ENCODE peak calls at places on chromosomes 2 and 18, in ten cellular contexts. Q is GM23248; R is WERI-Rb-1; J is astrocyte of the spinal cord; W is Calu3; V is activated CD4-positive, alpha-beta T cell treated with anti-CD3 and anti-CD28 coated beads for 24 hours; H is mammary epithelial cell; I is A172; Z is GM23338; K is caudate nucleus. F is an unnamed sample.

GRCh38 chr18:10524507-10525425 is 1.1 kb upstream of the NAPG start:
- DNase-seq in Q (peak), R (no peak), J (peak), W (no peak), V (no peak), H (peak), I (no peak), Z (no peak), K (no peak), F (no peak)

GRCh38 chr2:96923810-96924774 is 54.2 kb upstream of the SEMA4C start:
- DNase-seq in Q (no peak), R (no peak), J (no peak), W (no peak), V (no peak), H (no peak), I (no peak), Z (no peak), K (no peak), F (peak)

GRCh38 chr18:33826151-33826550 is 248.1 kb downstream of the ASXL3 start:
- DNase-seq in Q (no peak), R (no peak), J (no peak), W (no peak), V (no peak), H (no peak), I (no peak), Z (no peak), K (no peak), F (no peak)

GRCh38 chr2:96091141-96091710 is 25.1 kb downstream of the ADRA2B start:
- DNase-seq in Q (no peak), R (no peak), J (no peak), W (peak), V (no peak), H (no peak), I (no peak), Z (no peak), K (no peak), F (no peak)

GRCh38 chr18:47075098-47075883 is 39.9 kb upstream of the ELOA2 start:
- DNase-seq in Q (no peak), R (no peak), J (peak), W (peak), V (no peak), H (peak), I (peak), Z (peak), K (no peak), F (no peak)

GRCh38 chr2:26675651-26676255 is 16.8 kb upstream of the KCNK3 start:
- DNase-seq in Q (no peak), R (peak), J (no peak), W (no peak), V (no peak), H (no peak), I (no peak), Z (no peak), K (no peak), F (no peak)

GRCh38 chr2:28392297-28393114 is at the start of gene FOSL2:
- DNase-seq in Q (peak), R (peak), J (peak), W (peak), V (peak), H (peak), I (peak), Z (peak), K (peak), F (peak)

GRCh38 chr2:216822470-216822869 is 37.4 kb downstream of the TNP1 start:
- DNase-seq in Q (no peak), R (no peak), J (no peak), W (no peak), V (no peak), H (no peak), I (no peak), Z (no peak), K (no peak), F (no peak)

GRCh38 chr2:234243871-234244565 is 193.5 kb downstream of the SPP2 start:
- DNase-seq in Q (peak), R (no peak), J (peak), W (no peak), V (no peak), H (no peak), I (peak), Z (no peak), K (no peak), F (no peak)

GRCh38 chr2:206241767-206242166 is 32.7 kb upstream of the ZDBF2 start:
- DNase-seq in Q (peak), R (no peak), J (no peak), W (no peak), V (no peak), H (peak), I (peak), Z (no peak), K (no peak), F (no peak)

GRCh38 chr2:148622390-148622789 is 22.2 kb upstream of the EPC2 start:
- DNase-seq in Q (no peak), R (no peak), J (no peak), W (no peak), V (no peak), H (no peak), I (no peak), Z (no peak), K (no peak), F (no peak)

GRCh38 chr2:230068658-230069080 is at the start of gene SLC16A14:
- DNase-seq in Q (peak), R (peak), J (peak), W (peak), V (no peak), H (peak), I (no peak), Z (peak), K (no peak), F (no peak)

GRCh38 chr2:162839419-162839818 is 852 bp upstream of the KCNH7 start:
- DNase-seq in Q (no peak), R (peak), J (no peak), W (peak), V (no peak), H (no peak), I (no peak), Z (peak), K (no peak), F (no peak)

GRCh38 chr2:191867507-191867847 is 20.6 kb upstream of the CAVIN2 start:
- DNase-seq in Q (peak), R (no peak), J (no peak), W (no peak), V (no peak), H (no peak), I (no peak), Z (no peak), K (no peak), F (no peak)

GRCh38 chr2:97722227-97722626 is 8.9 kb downstream of the ZAP70 start:
- DNase-seq in Q (no peak), R (no peak), J (no peak), W (no peak), V (no peak), H (no peak), I (no peak), Z (no peak), K (no peak), F (no peak)

GRCh38 chr2:64063454-64063853 is 44.2 kb upstream of the VPS54 start:
- DNase-seq in Q (no peak), R (no peak), J (peak), W (no peak), V (no peak), H (no peak), I (no peak), Z (no peak), K (no peak), F (no peak)

F was measured in effector memory CD8-positive, alpha-beta T cell.